ENCODE peak calls at places on chromosomes 3 and 15, in eight cellular contexts. X, T, Z, S, A, N, M and E are unnamed samples.
A peak's percentile ranks its signal among the peaks of the same experiment; 100 is the strongest.

GRCh38 chr3:157632081-157632480 is 128.9 kb upstream of the VEPH1 start:
- DNase-seq in X (no peak), T (no peak), Z (no peak), S (peak; percentile 6), A (no peak), N (no peak), M (no peak), E (no peak)

GRCh38 chr3:16474304-16474703 is 39.2 kb downstream of the RFTN1 start:
- DNase-seq in X (no peak), T (peak; percentile 19), Z (no peak), S (no peak), A (no peak), N (no peak), M (peak; percentile 68), E (peak; percentile 13)

GRCh38 chr15:94352940-94353820 is 121.8 kb downstream of the MCTP2 start:
- DNase-seq in X (no peak), T (no peak), Z (no peak), S (no peak), A (no peak), N (no peak), M (no peak), E (no peak)

GRCh38 chr15:99732711-99733267 is 448 bp downstream of the LYSMD4 start:
- DNase-seq in X (no peak), T (peak; percentile 27), Z (no peak), S (no peak), A (peak; percentile 58), N (no peak), M (no peak), E (no peak)

GRCh38 chr3:39637807-39638206 is 170.3 kb downstream of the MOBP start:
- DNase-seq in X (no peak), T (peak; percentile 19), Z (no peak), S (peak; percentile 28), A (peak; percentile 49), N (no peak), M (peak; percentile 84), E (peak; percentile 73)

GRCh38 chr3:197820550-197821335 is 29.7 kb downstream of the LRCH3 start:
- DNase-seq in X (no peak), T (no peak), Z (no peak), S (no peak), A (no peak), N (peak; percentile 66), M (peak; percentile 56), E (no peak)

GRCh38 chr3:71288269-71288930 is 295.1 kb downstream of the FOXP1 start:
- DNase-seq in X (no peak), T (peak; percentile 11), Z (no peak), S (no peak), A (no peak), N (no peak), M (no peak), E (no peak)

GRCh38 chr15:69951511-69952209 is 146.1 kb downstream of the TLE3 start:
- DNase-seq in X (no peak), T (no peak), Z (no peak), S (no peak), A (no peak), N (no peak), M (no peak), E (peak; percentile 10)

GRCh38 chr3:126293370-126294082 is 63.7 kb downstream of the KLF15 start:
- DNase-seq in X (no peak), T (peak; percentile 28), Z (no peak), S (no peak), A (peak; percentile 18), N (no peak), M (peak; percentile 55), E (peak; percentile 66)